ENCODE peak calls at places on chromosomes 3 and 15, in six cellular contexts. One of them, this sample, is unnamed.

GRCh38 chr3:73448761-73449290 is 175.9 kb downstream of the PDZRN3 start:
- DNase-seq in heart left ventricle: no peak
- DNase-seq in right lobe of liver: no peak
- DNase-seq in HFFc6: no peak
- DNase-seq in epithelial cell of esophagus: no peak
- DNase-seq in left lung: no peak
- DNase-seq in this sample: no peak

GRCh38 chr3:195692361-195692700 is 28.4 kb upstream of the MUC20 start:
- DNase-seq in heart left ventricle: no peak
- DNase-seq in left lung: no peak
- DNase-seq in HFFc6: no peak
- DNase-seq in epithelial cell of esophagus: no peak
- DNase-seq in right lobe of liver: no peak
- DNase-seq in this sample: no peak

GRCh38 chr3:155286745-155287144 is 6.7 kb downstream of the STRIT1 start:
- DNase-seq in heart left ventricle: no peak
- DNase-seq in HFFc6: peak
- DNase-seq in left lung: no peak
- DNase-seq in epithelial cell of esophagus: peak
- DNase-seq in right lobe of liver: no peak
- DNase-seq in this sample: no peak

GRCh38 chr3:64170270-64170669 is 55.0 kb downstream of the PRICKLE2 start:
- DNase-seq in HFFc6: no peak
- DNase-seq in left lung: no peak
- DNase-seq in heart left ventricle: no peak
- DNase-seq in right lobe of liver: no peak
- DNase-seq in epithelial cell of esophagus: peak
- DNase-seq in this sample: no peak

GRCh38 chr3:43953375-43953774 is 262.6 kb downstream of the ABHD5 start:
- DNase-seq in heart left ventricle: no peak
- DNase-seq in right lobe of liver: no peak
- DNase-seq in left lung: no peak
- DNase-seq in epithelial cell of esophagus: no peak
- DNase-seq in HFFc6: no peak
- DNase-seq in this sample: no peak

GRCh38 chr15:70775160-70775559 is 11.8 kb upstream of the UACA start:
- DNase-seq in heart left ventricle: no peak
- DNase-seq in epithelial cell of esophagus: peak
- DNase-seq in left lung: no peak
- DNase-seq in HFFc6: peak
- DNase-seq in right lobe of liver: no peak
- DNase-seq in this sample: no peak

GRCh38 chr3:138338816-138339215 is 9.2 kb upstream of the NME9 start:
- DNase-seq in epithelial cell of esophagus: no peak
- DNase-seq in heart left ventricle: no peak
- DNase-seq in HFFc6: no peak
- DNase-seq in left lung: no peak
- DNase-seq in right lobe of liver: no peak
- DNase-seq in this sample: no peak

GRCh38 chr15:78393137-78393536 is 44.9 kb upstream of the IREB2 start:
- DNase-seq in epithelial cell of esophagus: no peak
- DNase-seq in heart left ventricle: no peak
- DNase-seq in left lung: no peak
- DNase-seq in HFFc6: no peak
- DNase-seq in right lobe of liver: no peak
- DNase-seq in this sample: no peak

GRCh38 chr3:150975096-150975991 is 2.8 kb upstream of the CLRN1 start:
- DNase-seq in HFFc6: no peak
- DNase-seq in right lobe of liver: no peak
- DNase-seq in left lung: no peak
- DNase-seq in heart left ventricle: no peak
- DNase-seq in epithelial cell of esophagus: no peak
- DNase-seq in this sample: no peak

GRCh38 chr3:119894195-119894594 is 112.3 kb downstream of the NR1I2 start:
- DNase-seq in left lung: no peak
- DNase-seq in heart left ventricle: no peak
- DNase-seq in right lobe of liver: no peak
- DNase-seq in HFFc6: no peak
- DNase-seq in epithelial cell of esophagus: no peak
- DNase-seq in this sample: no peak

GRCh38 chr3:125052671-125053303 is 3.0 kb downstream of the HEG1 start:
- DNase-seq in right lobe of liver: no peak
- DNase-seq in heart left ventricle: peak
- DNase-seq in left lung: no peak
- DNase-seq in HFFc6: peak
- DNase-seq in epithelial cell of esophagus: peak
- DNase-seq in this sample: no peak

GRCh38 chr3:21154911-21155310 is 596.1 kb downstream of the ZNF385D start:
- DNase-seq in HFFc6: no peak
- DNase-seq in left lung: no peak
- DNase-seq in heart left ventricle: no peak
- DNase-seq in right lobe of liver: no peak
- DNase-seq in epithelial cell of esophagus: no peak
- DNase-seq in this sample: no peak

DNA sequence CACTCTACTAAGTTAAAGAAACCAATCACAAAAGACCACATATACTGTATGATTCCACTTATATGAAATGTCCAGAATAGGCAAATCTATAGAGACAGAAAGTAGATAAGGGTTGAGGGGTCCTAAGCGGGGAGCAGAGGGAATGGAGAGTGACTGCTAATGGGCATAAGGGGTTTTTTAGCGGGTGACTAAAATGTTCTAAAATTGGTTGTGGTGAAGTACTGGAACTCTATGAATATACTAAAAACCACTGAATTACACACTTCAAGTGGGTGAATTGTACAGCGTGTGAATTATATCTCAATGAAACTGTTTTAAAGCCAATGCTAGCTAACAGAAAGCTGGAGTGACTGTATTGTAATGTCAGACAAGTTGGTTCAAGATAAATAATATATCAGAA is 33.3 kb downstream of the KPNA1 start:
- DNase-seq in heart left ventricle: no peak
- DNase-seq in epithelial cell of esophagus: no peak
- DNase-seq in left lung: no peak
- DNase-seq in right lobe of liver: no peak
- DNase-seq in HFFc6: no peak
- DNase-seq in this sample: no peak
- TF ChIP-seq CTCF in heart left ventricle: no peak
- TF ChIP-seq CTCF in epithelial cell of esophagus: no peak
- TF ChIP-seq CTCF in left lung: no peak
- TF ChIP-seq CTCF in right lobe of liver: no peak
- TF ChIP-seq CTCF in HFFc6: no peak
- TF ChIP-seq CTCF in this sample: no peak

GRCh38 chr15:87347806-87348515 is 908.6 kb downstream of the NTRK3 start:
- DNase-seq in right lobe of liver: no peak
- DNase-seq in left lung: no peak
- DNase-seq in epithelial cell of esophagus: no peak
- DNase-seq in heart left ventricle: no peak
- DNase-seq in HFFc6: no peak
- DNase-seq in this sample: no peak
- TF ChIP-seq CTCF in right lobe of liver: no peak
- TF ChIP-seq CTCF in left lung: no peak
- TF ChIP-seq CTCF in epithelial cell of esophagus: no peak
- TF ChIP-seq CTCF in heart left ventricle: no peak
- TF ChIP-seq CTCF in HFFc6: no peak
- TF ChIP-seq CTCF in this sample: no peak

DNA sequence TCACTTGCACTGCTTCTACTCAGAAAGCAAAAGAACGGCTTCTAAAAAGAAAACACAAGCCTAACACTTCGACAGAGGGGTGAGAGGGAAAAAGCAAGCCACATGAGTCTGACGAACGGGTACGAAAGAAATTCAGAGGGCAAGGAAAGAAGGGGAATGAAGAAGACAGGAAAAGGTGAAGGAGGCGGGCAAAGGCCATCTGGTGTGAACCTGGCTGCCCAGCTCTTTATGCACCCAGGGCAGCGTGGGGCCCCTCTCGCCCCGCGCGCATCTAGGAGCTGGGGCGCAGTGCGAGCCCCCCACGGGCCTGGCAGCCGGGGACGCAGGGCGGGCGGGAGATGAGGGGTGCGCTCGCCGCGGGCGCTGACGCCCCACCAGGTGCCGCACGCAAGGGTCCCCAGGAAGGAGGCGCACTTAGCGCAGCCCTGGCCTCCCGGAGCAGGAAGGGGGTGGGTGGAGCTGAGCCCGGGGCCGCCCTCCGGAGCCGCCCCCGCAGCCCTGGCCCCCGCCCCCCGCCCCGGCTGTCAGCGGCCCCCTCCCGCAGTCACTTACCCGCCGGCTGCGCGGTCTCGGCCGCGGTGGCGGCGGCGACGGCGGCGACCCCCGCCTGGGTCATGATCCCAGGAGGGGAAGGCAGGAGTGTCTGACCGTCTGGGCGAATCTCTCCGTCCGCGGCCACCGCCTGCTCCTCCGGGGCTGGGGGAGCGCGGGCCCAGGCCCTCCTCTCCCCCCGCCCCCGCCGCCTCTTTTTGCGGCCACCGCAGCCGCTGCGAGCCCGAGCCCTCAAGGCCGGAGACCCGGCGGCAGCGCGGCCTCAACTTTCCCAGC is at the start of gene USF3:
- DNase-seq in epithelial cell of esophagus: peak
- DNase-seq in right lobe of liver: peak
- DNase-seq in heart left ventricle: peak
- DNase-seq in HFFc6: no peak
- DNase-seq in left lung: peak
- DNase-seq in this sample: peak
- TF ChIP-seq CTCF in epithelial cell of esophagus: no peak
- TF ChIP-seq CTCF in right lobe of liver: no peak
- TF ChIP-seq CTCF in heart left ventricle: peak
- TF ChIP-seq CTCF in HFFc6: no peak
- TF ChIP-seq CTCF in left lung: no peak
- TF ChIP-seq CTCF in this sample: no peak

GRCh38 chr15:68334661-68335124 is 57.1 kb downstream of the FEM1B start:
- DNase-seq in heart left ventricle: no peak
- DNase-seq in epithelial cell of esophagus: no peak
- DNase-seq in left lung: no peak
- DNase-seq in HFFc6: no peak
- DNase-seq in right lobe of liver: no peak
- DNase-seq in this sample: no peak
- TF ChIP-seq CTCF in heart left ventricle: no peak
- TF ChIP-seq CTCF in epithelial cell of esophagus: no peak
- TF ChIP-seq CTCF in left lung: no peak
- TF ChIP-seq CTCF in HFFc6: no peak
- TF ChIP-seq CTCF in right lobe of liver: no peak
- TF ChIP-seq CTCF in this sample: no peak

This sample was measured in mesothelial cell of epicardium.